ENCODE peak calls at places on chromosomes 1 and 21, in ten cellular contexts. D is HS-5; X is AG04450; E is activated CD4-positive, alpha-beta T cell treated with anti-CD3 and anti-CD28 coated beads for 48 hours; B is A549; A is NCI-H1417; Z is stimulated activated CD4-positive, alpha-beta T cell treated with anti-CD3 and anti-CD28 coated beads, TNF-alpha, amount 100 ng/mL, for 48 hours; O is non-pigmented ciliary epithelial cell; P is hepatic stellate cell; G is germinal center. F is an unnamed sample.

GRCh38 chr1:210438928-210439841 is 110.5 kb downstream of the HHAT start:
- DNase-seq in D (peak), X (peak), E (no peak), B (peak), A (no peak), Z (no peak), O (peak), P (peak), G (no peak), F (no peak)

GRCh38 chr1:198264271-198264670 is 107.5 kb downstream of the NEK7 start:
- DNase-seq in D (no peak), X (no peak), E (no peak), B (no peak), A (no peak), Z (no peak), O (no peak), P (no peak), G (no peak), F (no peak)

GRCh38 chr1:41434306-41434705 is 50.2 kb downstream of the EDN2 start:
- DNase-seq in D (no peak), X (no peak), E (no peak), B (no peak), A (no peak), Z (no peak), O (no peak), P (no peak), G (no peak), F (no peak)

GRCh38 chr1:15559189-15559815 is 25.5 kb downstream of the AGMAT start:
- DNase-seq in D (no peak), X (no peak), E (no peak), B (no peak), A (no peak), Z (no peak), O (no peak), P (no peak), G (no peak), F (peak)

GRCh38 chr21:39911286-39911685 is 44.0 kb downstream of the PCP4 start:
- DNase-seq in D (no peak), X (no peak), E (no peak), B (no peak), A (peak), Z (no peak), O (no peak), P (no peak), G (no peak), F (no peak)

GRCh38 chr1:44594871-44595735 is 79.2 kb downstream of the TMEM53 start:
- DNase-seq in D (no peak), X (no peak), E (peak), B (peak), A (peak), Z (peak), O (no peak), P (peak), G (peak), F (peak)

GRCh38 chr1:159015440-159015909 is 5.8 kb downstream of the IFI16 start:
- DNase-seq in D (peak), X (peak), E (peak), B (peak), A (no peak), Z (peak), O (peak), P (peak), G (peak), F (peak)

GRCh38 chr1:6454856-6455751 is 10.9 kb downstream of the TNFRSF25 start:
- DNase-seq in D (no peak), X (no peak), E (peak), B (no peak), A (no peak), Z (no peak), O (no peak), P (no peak), G (no peak), F (no peak)

GRCh38 chr1:175040324-175040910 is 17.2 kb upstream of the MRPS14 start:
- DNase-seq in D (no peak), X (no peak), E (no peak), B (no peak), A (no peak), Z (no peak), O (no peak), P (no peak), G (no peak), F (no peak)

GRCh38 chr1:170414989-170415733 is 116.8 kb upstream of the GORAB start:
- DNase-seq in D (no peak), X (no peak), E (no peak), B (no peak), A (no peak), Z (no peak), O (no peak), P (no peak), G (no peak), F (no peak)

GRCh38 chr1:29470087-29470787 is 233.9 kb downstream of the PTPRU start:
- DNase-seq in D (no peak), X (no peak), E (no peak), B (no peak), A (no peak), Z (no peak), O (no peak), P (no peak), G (no peak), F (no peak)

GRCh38 chr1:107246775-107247345 is 106.0 kb downstream of the NTNG1 start:
- DNase-seq in D (no peak), X (no peak), E (no peak), B (no peak), A (no peak), Z (no peak), O (no peak), P (no peak), G (peak), F (no peak)

GRCh38 chr21:15841856-15842564 is 112.2 kb downstream of the USP25 start:
- DNase-seq in D (peak), X (peak), E (no peak), B (no peak), A (no peak), Z (no peak), O (peak), P (no peak), G (no peak), F (no peak)

GRCh38 chr1:19328486-19328885 is 16.4 kb downstream of the SLC66A1 start:
- DNase-seq in D (no peak), X (no peak), E (no peak), B (no peak), A (no peak), Z (no peak), O (no peak), P (no peak), G (no peak), F (no peak)

GRCh38 chr1:77742011-77742555 is 17.6 kb downstream of the USP33 start:
- DNase-seq in D (no peak), X (no peak), E (no peak), B (no peak), A (no peak), Z (no peak), O (no peak), P (no peak), G (no peak), F (no peak)

GRCh38 chr1:1616045-1616821 is 933 bp downstream of the MIB2 start:
- DNase-seq in D (no peak), X (no peak), E (peak), B (no peak), A (peak), Z (no peak), O (no peak), P (peak), G (peak), F (peak)

GRCh38 chr1:98325646-98326441 is 335.7 kb upstream of the SNX7 start:
- DNase-seq in D (peak), X (peak), E (no peak), B (peak), A (no peak), Z (no peak), O (peak), P (no peak), G (no peak), F (peak)

GRCh38 chr1:46492269-46492853 is 2.7 kb downstream of the DMBX1 start:
- DNase-seq in D (no peak), X (no peak), E (no peak), B (no peak), A (no peak), Z (no peak), O (no peak), P (no peak), G (no peak), F (no peak)

GRCh38 chr1:7438396-7438785 is 332.7 kb upstream of the VAMP3 start:
- DNase-seq in D (no peak), X (no peak), E (no peak), B (no peak), A (no peak), Z (no peak), O (no peak), P (no peak), G (no peak), F (no peak)

GRCh38 chr21:44871576-44872265 is 1.8 kb downstream of the PTTG1IP start:
- DNase-seq in D (no peak), X (no peak), E (peak), B (peak), A (no peak), Z (no peak), O (peak), P (peak), G (no peak), F (peak)

GRCh38 chr1:186923434-186923833 is 94.7 kb downstream of the PLA2G4A start:
- DNase-seq in D (no peak), X (no peak), E (no peak), B (no peak), A (no peak), Z (no peak), O (no peak), P (no peak), G (no peak), F (peak)

GRCh38 chr1:70442486-70442885 is 31.4 kb downstream of the CTH start:
- DNase-seq in D (no peak), X (no peak), E (no peak), B (no peak), A (no peak), Z (no peak), O (no peak), P (no peak), G (no peak), F (no peak)

GRCh38 chr1:166628259-166628658 is 211.0 kb upstream of the POGK start:
- DNase-seq in D (no peak), X (no peak), E (no peak), B (no peak), A (no peak), Z (no peak), O (no peak), P (no peak), G (no peak), F (no peak)

GRCh38 chr1:38235705-38236104 is 189.1 kb upstream of the POU3F1 start:
- DNase-seq in D (peak), X (no peak), E (no peak), B (no peak), A (no peak), Z (no peak), O (peak), P (peak), G (no peak), F (no peak)

GRCh38 chr21:14545906-14546480 is at the start of gene SAMSN1:
- DNase-seq in D (no peak), X (no peak), E (peak), B (no peak), A (no peak), Z (no peak), O (no peak), P (no peak), G (peak), F (peak)

GRCh38 chr1:168509875-168510594 is 33.8 kb downstream of the XCL2 start:
- DNase-seq in D (no peak), X (no peak), E (no peak), B (no peak), A (no peak), Z (no peak), O (no peak), P (no peak), G (no peak), F (no peak)

GRCh38 chr1:214101828-214102227 is 114.1 kb downstream of the PROX1 start:
- DNase-seq in D (no peak), X (no peak), E (no peak), B (no peak), A (no peak), Z (no peak), O (no peak), P (no peak), G (no peak), F (no peak)

GRCh38 chr1:154867841-154868610 is 2.1 kb downstream of the KCNN3 start:
- DNase-seq in D (no peak), X (no peak), E (no peak), B (no peak), A (peak), Z (no peak), O (no peak), P (no peak), G (no peak), F (no peak)

GRCh38 chr1:204124639-204125038 is 27.2 kb downstream of the ETNK2 start:
- DNase-seq in D (no peak), X (no peak), E (no peak), B (no peak), A (no peak), Z (no peak), O (no peak), P (no peak), G (no peak), F (no peak)

GRCh38 chr1:153611356-153611755 is 1.6 kb downstream of the S100A16 start:
- DNase-seq in D (no peak), X (no peak), E (no peak), B (no peak), A (no peak), Z (no peak), O (no peak), P (no peak), G (no peak), F (peak)

GRCh38 chr21:33414926-33415325 is 11.7 kb downstream of the IFNGR2 start:
- DNase-seq in D (no peak), X (no peak), E (no peak), B (no peak), A (no peak), Z (no peak), O (no peak), P (no peak), G (no peak), F (no peak)

GRCh38 chr1:211258310-211258755 is 833 bp upstream of the RCOR3 start:
- DNase-seq in D (peak), X (no peak), E (peak), B (peak), A (peak), Z (peak), O (no peak), P (peak), G (peak), F (peak)

GRCh38 chr21:33229099-33229775 is 501 bp upstream of the IFNAR2 start:
- DNase-seq in D (peak), X (no peak), E (no peak), B (no peak), A (no peak), Z (no peak), O (no peak), P (no peak), G (no peak), F (no peak)

GRCh38 chr1:156556354-156556753 is 16.0 kb downstream of the IQGAP3 start:
- DNase-seq in D (no peak), X (no peak), E (no peak), B (no peak), A (no peak), Z (no peak), O (no peak), P (no peak), G (no peak), F (no peak)